ENCODE peak calls at places on chromosomes 11 and 22, in four cellular contexts. One of them, this sample, is unnamed.
A peak's percentile ranks its signal among the peaks of the same experiment; 100 is the strongest.

GRCh38 chr11:43507171-43507570 is 148.5 kb downstream of the TTC17 start:
- DNase-seq in neural progenitor cell: no peak
- DNase-seq in IMR-90: no peak
- DNase-seq in astrocyte: no peak
- DNase-seq in this sample: no peak

GRCh38 chr22:44133901-44134511 is 46.7 kb upstream of the PARVG start:
- DNase-seq in astrocyte: peak; percentile 96
- DNase-seq in IMR-90: no peak
- DNase-seq in neural progenitor cell: no peak
- DNase-seq in this sample: no peak

GRCh38 chr22:25368271-25368670 is 148.8 kb downstream of the CRYBB2 start:
- DNase-seq in IMR-90: peak; percentile 77
- DNase-seq in astrocyte: peak; percentile 64
- DNase-seq in neural progenitor cell: no peak
- DNase-seq in this sample: no peak

GRCh38 chr11:43936081-43936480 is 6.4 kb upstream of the C11orf96 start:
- DNase-seq in neural progenitor cell: no peak
- DNase-seq in astrocyte: no peak
- DNase-seq in IMR-90: no peak
- DNase-seq in this sample: no peak

GRCh38 chr11:110082899-110083298 is 10.3 kb upstream of the ZC3H12C start:
- DNase-seq in neural progenitor cell: no peak
- DNase-seq in astrocyte: no peak
- DNase-seq in IMR-90: no peak
- DNase-seq in this sample: no peak

GRCh38 chr22:29765905-29766631 is 739 bp downstream of the ZMAT5 start:
- DNase-seq in IMR-90: no peak
- DNase-seq in astrocyte: no peak
- DNase-seq in neural progenitor cell: no peak
- DNase-seq in this sample: peak; percentile 46

GRCh38 chr11:78815631-78816232 is 241.1 kb upstream of the NARS2 start:
- DNase-seq in astrocyte: no peak
- DNase-seq in neural progenitor cell: no peak
- DNase-seq in IMR-90: no peak
- DNase-seq in this sample: no peak

GRCh38 chr22:23888615-23889401 is 5.4 kb upstream of the MIF start:
- DNase-seq in neural progenitor cell: peak; percentile 45
- DNase-seq in astrocyte: no peak
- DNase-seq in IMR-90: peak; percentile 39
- DNase-seq in this sample: no peak

GRCh38 chr11:116702772-116703360 is 69.9 kb downstream of the BUD13 start:
- DNase-seq in astrocyte: no peak
- DNase-seq in neural progenitor cell: no peak
- DNase-seq in IMR-90: no peak
- DNase-seq in this sample: no peak

GRCh38 chr11:108654994-108655631 is 9.8 kb upstream of the DDX10 start:
- DNase-seq in IMR-90: peak; percentile 56
- DNase-seq in astrocyte: peak; percentile 18
- DNase-seq in neural progenitor cell: peak; percentile 55
- DNase-seq in this sample: peak; percentile 39

GRCh38 chr11:45485070-45485716 is 180.2 kb downstream of the CHST1 start:
- DNase-seq in astrocyte: no peak
- DNase-seq in IMR-90: no peak
- DNase-seq in neural progenitor cell: no peak
- DNase-seq in this sample: no peak

GRCh38 chr11:111762981-111763643 is 3.1 kb downstream of the PPP2R1B start:
- DNase-seq in IMR-90: peak; percentile 20
- DNase-seq in neural progenitor cell: peak; percentile 52
- DNase-seq in astrocyte: no peak
- DNase-seq in this sample: no peak

GRCh38 chr22:48811885-48812284 is 1015.8 kb downstream of the BRD1 start:
- DNase-seq in neural progenitor cell: no peak
- DNase-seq in astrocyte: no peak
- DNase-seq in IMR-90: no peak
- DNase-seq in this sample: no peak

GRCh38 chr11:9462806-9463537 is 2.2 kb downstream of the ZNF143 start:
- DNase-seq in IMR-90: no peak
- DNase-seq in astrocyte: peak; percentile 16
- DNase-seq in neural progenitor cell: no peak
- DNase-seq in this sample: no peak

GRCh38 chr11:35918716-35919115 is 25.1 kb upstream of the LDLRAD3 start:
- DNase-seq in IMR-90: no peak
- DNase-seq in astrocyte: no peak
- DNase-seq in neural progenitor cell: peak; percentile 19
- DNase-seq in this sample: no peak

GRCh38 chr11:48001438-48002021 is 21.2 kb downstream of the PTPRJ start:
- DNase-seq in IMR-90: peak; percentile 94
- DNase-seq in astrocyte: peak; percentile 83
- DNase-seq in neural progenitor cell: no peak
- DNase-seq in this sample: no peak

GRCh38 chr11:126083829-126084607 is 21.4 kb upstream of the CDON start:
- DNase-seq in neural progenitor cell: peak; percentile 91
- DNase-seq in IMR-90: no peak
- DNase-seq in astrocyte: no peak
- DNase-seq in this sample: peak; percentile 84

GRCh38 chr11:46364056-46364455 is 16.8 kb downstream of the DGKZ start:
- DNase-seq in IMR-90: no peak
- DNase-seq in neural progenitor cell: no peak
- DNase-seq in astrocyte: no peak
- DNase-seq in this sample: no peak

GRCh38 chr11:122748968-122749687 is 89.2 kb upstream of the CRTAM start:
- DNase-seq in IMR-90: peak; percentile 95
- DNase-seq in astrocyte: peak; percentile 96
- DNase-seq in neural progenitor cell: no peak
- DNase-seq in this sample: peak; percentile 66

GRCh38 chr22:43901976-43902643 is 10.3 kb upstream of the PNPLA5 start:
- DNase-seq in IMR-90: peak; percentile 97
- DNase-seq in astrocyte: peak; percentile 96
- DNase-seq in neural progenitor cell: no peak
- DNase-seq in this sample: no peak

GRCh38 chr11:1692708-1693326 is 4.2 kb upstream of the KRTAP5-6 start:
- DNase-seq in IMR-90: no peak
- DNase-seq in neural progenitor cell: no peak
- DNase-seq in astrocyte: no peak
- DNase-seq in this sample: no peak

GRCh38 chr11:10625281-10625981 is 57.0 kb upstream of the LYVE1 start:
- DNase-seq in astrocyte: no peak
- DNase-seq in neural progenitor cell: no peak
- DNase-seq in IMR-90: no peak
- DNase-seq in this sample: no peak

GRCh38 chr11:106178361-106178760 is 100.9 kb downstream of the AASDHPPT start:
- DNase-seq in neural progenitor cell: no peak
- DNase-seq in IMR-90: no peak
- DNase-seq in astrocyte: no peak
- DNase-seq in this sample: no peak

GRCh38 chr11:72683782-72684200 is 9.6 kb upstream of the PDE2A start:
- DNase-seq in neural progenitor cell: peak; percentile 81
- DNase-seq in astrocyte: no peak
- DNase-seq in IMR-90: peak; percentile 19
- DNase-seq in this sample: peak; percentile 71

DNA sequence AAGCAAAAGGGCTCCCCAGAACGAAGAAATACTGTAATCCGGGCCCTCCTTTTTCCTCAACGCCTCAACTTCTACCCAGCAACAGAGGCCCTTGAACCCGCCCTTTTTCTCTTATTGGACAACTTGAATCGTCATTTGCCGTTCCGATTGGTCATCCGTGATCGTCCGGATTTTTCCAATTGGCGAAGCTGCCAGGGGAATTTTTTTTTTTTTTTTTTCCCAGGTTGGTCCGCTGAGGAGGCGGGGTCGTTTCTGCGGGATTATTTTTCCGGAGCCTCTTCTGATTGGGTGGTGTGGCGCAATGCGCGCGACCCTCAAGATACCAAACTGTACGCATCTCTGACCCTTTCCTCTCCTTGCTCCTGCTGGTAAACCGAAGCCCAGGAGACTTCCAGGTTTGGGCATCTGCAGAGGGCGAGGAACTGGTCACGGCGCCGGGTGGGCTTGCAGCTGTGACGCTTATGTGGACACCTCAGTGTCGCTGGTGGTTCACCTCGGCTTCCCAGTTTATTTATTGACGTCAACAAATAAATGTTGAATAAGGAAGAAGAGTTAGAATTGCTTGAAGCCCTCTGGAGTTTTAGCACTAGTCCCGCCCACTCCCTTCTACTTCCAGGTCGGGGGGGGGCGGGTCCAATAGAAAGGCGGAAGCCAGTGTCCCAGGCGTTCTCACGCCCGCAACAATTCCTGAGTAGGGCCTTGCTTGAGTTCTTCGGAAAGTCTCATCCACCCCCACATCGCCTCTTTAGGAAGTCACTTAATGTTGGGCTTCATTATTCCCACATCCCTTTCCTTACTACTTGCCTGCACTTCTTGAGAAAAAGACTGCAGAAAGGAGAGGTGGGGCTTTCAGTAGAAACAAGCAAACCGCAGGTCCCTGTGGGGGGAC is at the start of gene TTC9C:
- DNase-seq in neural progenitor cell: peak; percentile 98
- DNase-seq in IMR-90: peak; percentile 97
- DNase-seq in astrocyte: peak; percentile 94
- DNase-seq in this sample: peak; percentile 94
- H2AFZ ChIP-seq in neural progenitor cell: peak within 1 kb of the TSS; percentile 96
- H2AFZ ChIP-seq in IMR-90: peak within 1 kb of the TSS; percentile 98
- H2AFZ ChIP-seq in astrocyte: peak within 1 kb of the TSS; percentile 90
- H2AFZ ChIP-seq in this sample: peak within 1 kb of the TSS; percentile 89

DNA sequence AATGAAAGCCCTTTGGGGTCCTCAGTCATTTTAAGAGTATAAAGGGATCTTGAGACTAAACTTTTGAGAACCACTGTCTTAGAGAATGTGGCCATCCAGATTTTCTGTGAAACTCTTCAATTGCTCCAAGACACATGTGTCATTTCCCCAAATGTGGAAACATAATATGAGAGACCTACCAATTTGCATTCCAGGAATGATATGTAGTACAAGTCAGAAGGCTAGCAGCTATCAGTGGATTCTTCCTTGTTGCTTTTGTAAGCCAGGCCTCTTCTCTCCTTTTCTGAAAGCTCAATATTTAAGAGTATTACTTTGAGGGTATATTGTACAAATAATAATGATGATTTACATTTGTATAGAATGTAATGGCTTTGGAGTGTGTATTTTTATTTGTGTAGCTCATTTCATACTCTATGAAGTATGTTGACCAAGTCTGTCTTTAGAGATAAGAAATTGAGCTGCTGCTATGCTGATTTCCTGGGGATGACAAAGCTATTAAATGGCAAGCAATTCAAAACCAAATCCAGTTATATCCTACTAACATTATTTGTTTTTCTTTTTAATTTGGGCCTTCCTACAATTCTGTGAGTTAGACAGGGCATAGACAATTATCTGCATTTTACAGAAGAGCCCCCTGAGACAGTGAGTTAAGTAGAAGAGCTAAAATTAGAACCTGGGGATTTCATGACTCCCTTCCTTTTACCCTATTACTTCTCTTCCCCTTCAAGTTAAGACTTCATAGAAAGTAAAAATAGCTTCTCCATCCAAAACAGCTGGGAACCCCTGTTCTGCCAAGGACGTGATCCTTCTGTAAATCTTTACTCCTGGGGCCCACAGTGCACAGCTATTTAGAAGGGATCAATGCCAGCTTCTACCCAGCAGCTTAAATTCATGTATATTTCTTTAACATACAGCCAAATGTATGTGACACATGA is 131.9 kb downstream of the WNT11 start:
- DNase-seq in astrocyte: peak; percentile 53
- DNase-seq in IMR-90: peak; percentile 60
- DNase-seq in neural progenitor cell: no peak
- DNase-seq in this sample: no peak
- H3K9ac ChIP-seq in astrocyte: no peak overlapping the region
- H3K9ac ChIP-seq in IMR-90: no peak overlapping the region
- H3K9ac ChIP-seq in neural progenitor cell: no peak overlapping the region
- H3K9ac ChIP-seq in this sample: no peak overlapping the region

GRCh38 chr22:22111267-22111751 is 128.7 kb upstream of the TOP3B start:
- DNase-seq in IMR-90: peak; percentile 95
- DNase-seq in neural progenitor cell: no peak
- DNase-seq in astrocyte: peak; percentile 87
- DNase-seq in this sample: no peak
- H2AFZ ChIP-seq in IMR-90: peak overlapping the region; percentile 81
- H2AFZ ChIP-seq in neural progenitor cell: no peak overlapping the region
- H2AFZ ChIP-seq in astrocyte: peak overlapping the region; percentile 33
- H2AFZ ChIP-seq in this sample: no peak overlapping the region

DNA sequence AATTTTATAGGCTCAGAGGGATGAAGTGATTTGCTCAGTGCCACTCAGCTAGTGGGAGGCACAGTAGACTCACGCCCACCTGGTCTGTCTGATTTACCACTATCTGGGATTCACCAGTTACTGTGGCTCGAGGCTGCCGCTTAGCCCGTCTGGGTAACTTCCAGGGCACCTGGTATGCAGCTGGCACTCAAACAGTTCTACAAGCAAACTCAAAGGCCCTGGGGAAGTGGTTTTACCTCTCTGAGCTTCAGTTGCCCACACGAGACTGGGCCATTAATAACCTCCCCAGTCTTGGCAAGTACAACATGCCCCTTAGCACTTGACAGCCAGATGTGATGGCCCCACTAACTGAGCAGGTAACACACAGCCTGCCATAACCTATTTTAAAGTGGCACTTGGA is 2.6 kb downstream of the GDPD5 start:
- DNase-seq in neural progenitor cell: no peak
- DNase-seq in IMR-90: no peak
- DNase-seq in astrocyte: no peak
- DNase-seq in this sample: peak; percentile 23
- H3K9ac ChIP-seq in neural progenitor cell: no peak overlapping the region
- H3K9ac ChIP-seq in IMR-90: no peak overlapping the region
- H3K9ac ChIP-seq in astrocyte: no peak overlapping the region
- H3K9ac ChIP-seq in this sample: no peak overlapping the region

GRCh38 chr11:113998574-113998973 is 23.7 kb downstream of the HTR3A start:
- DNase-seq in astrocyte: no peak
- DNase-seq in IMR-90: no peak
- DNase-seq in neural progenitor cell: peak; percentile 25
- DNase-seq in this sample: no peak
- H2AFZ ChIP-seq in astrocyte: no peak overlapping the region
- H2AFZ ChIP-seq in IMR-90: no peak overlapping the region
- H2AFZ ChIP-seq in neural progenitor cell: no peak overlapping the region
- H2AFZ ChIP-seq in this sample: no peak overlapping the region

GRCh38 chr22:41333806-41334205 is 32.5 kb downstream of the ZC3H7B start:
- DNase-seq in astrocyte: no peak
- DNase-seq in neural progenitor cell: no peak
- DNase-seq in IMR-90: no peak
- DNase-seq in this sample: no peak
- H3K9ac ChIP-seq in astrocyte: no peak overlapping the region
- H3K9ac ChIP-seq in neural progenitor cell: no peak overlapping the region
- H3K9ac ChIP-seq in IMR-90: no peak overlapping the region
- H3K9ac ChIP-seq in this sample: no peak overlapping the region

GRCh38 chr11:64802370-64803162 is 448 bp downstream of the MAP4K2 start:
- DNase-seq in neural progenitor cell: no peak
- DNase-seq in astrocyte: no peak
- DNase-seq in IMR-90: no peak
- DNase-seq in this sample: peak; percentile 17
- H2AFZ ChIP-seq in neural progenitor cell: peak overlapping the region; percentile 90
- H2AFZ ChIP-seq in astrocyte: peak overlapping the region; percentile 69
- H2AFZ ChIP-seq in IMR-90: peak overlapping the region; percentile 96
- H2AFZ ChIP-seq in this sample: peak overlapping the region; percentile 68